ENCODE peak calls at places on chromosomes 13 and 19, in four cellular contexts. M is neuronal stem cell, W is C1 segment of cervical spinal cord, A is hepatocyte. Z is an unnamed sample.

GRCh38 chr13:31436478-31436877 is 236.7 kb downstream of the B3GLCT start:
- DNase-seq in W (no peak), M (no peak), A (no peak), Z (peak)

GRCh38 chr13:60152114-60152513 is 11.6 kb downstream of the DIAPH3 start:
- DNase-seq in M (no peak), A (no peak), W (no peak), Z (no peak)

GRCh38 chr13:87677334-87678234 is 6.4 kb downstream of the SLITRK5 start:
- DNase-seq in W (no peak), M (peak), A (peak), Z (peak)

GRCh38 chr19:55502197-55502952 is 14.1 kb downstream of the SSC5D start:
- DNase-seq in W (no peak), A (no peak), M (no peak), Z (no peak)

GRCh38 chr19:2483084-2483483 is 7.2 kb downstream of the GADD45B start:
- DNase-seq in A (no peak), W (no peak), M (no peak), Z (no peak)

GRCh38 chr19:5434351-5434917 is 20.8 kb upstream of the ZNRF4 start:
- DNase-seq in A (no peak), M (no peak), W (no peak), Z (no peak)

GRCh38 chr13:28488376-28489005 is 6.4 kb downstream of the FLT1 start:
- DNase-seq in W (no peak), A (no peak), M (no peak), Z (no peak)

GRCh38 chr19:4624733-4625362 is 14.5 kb upstream of the TNFAIP8L1 start:
- DNase-seq in M (no peak), A (peak), W (no peak), Z (peak)

GRCh38 chr13:113207890-113208423 is 512 bp downstream of the PCID2 start:
- DNase-seq in W (no peak), A (peak), M (peak), Z (no peak)

GRCh38 chr19:31450696-31451095 is 101.5 kb upstream of the TSHZ3 start:
- DNase-seq in A (no peak), W (no peak), M (no peak), Z (no peak)

GRCh38 chr19:2201473-2202148 is 34.5 kb downstream of the PLEKHJ1 start:
- DNase-seq in A (no peak), W (no peak), M (no peak), Z (no peak)

GRCh38 chr19:31352782-31353651 is 3.8 kb upstream of the TSHZ3 start:
- DNase-seq in W (no peak), A (no peak), M (no peak), Z (peak)

GRCh38 chr13:80251403-80251802 is 89.5 kb downstream of the SPRY2 start:
- DNase-seq in M (no peak), A (peak), W (no peak), Z (no peak)

GRCh38 chr19:17686027-17686511 is 2.1 kb downstream of the UNC13A start:
- DNase-seq in A (no peak), W (no peak), M (no peak), Z (no peak)

GRCh38 chr13:107421028-107421427 is 794.3 kb downstream of the LIG4 start:
- DNase-seq in A (no peak), W (no peak), M (no peak), Z (no peak)

GRCh38 chr13:40974460-40975407 is 44.4 kb downstream of the ELF1 start:
- DNase-seq in A (peak), M (peak), W (no peak), Z (peak)

GRCh38 chr13:85728831-85729230 is 70.4 kb downstream of the SLITRK6 start:
- DNase-seq in W (no peak), A (no peak), M (no peak), Z (no peak)

GRCh38 chr13:113809934-113810333 is 50.9 kb downstream of the TMEM255B start:
- DNase-seq in W (no peak), A (no peak), M (no peak), Z (no peak)

GRCh38 chr13:80399340-80400163 is 58.6 kb upstream of the SPRY2 start:
- DNase-seq in W (no peak), A (peak), M (no peak), Z (no peak)

GRCh38 chr19:20423381-20424207 is 142.0 kb downstream of the ZNF737 start:
- DNase-seq in W (peak), A (peak), M (peak), Z (peak)

GRCh38 chr19:33085570-33086128 is 4.7 kb downstream of the GPATCH1 start:
- DNase-seq in M (no peak), W (no peak), A (no peak), Z (no peak)

GRCh38 chr19:32642771-32643170 is 32.2 kb downstream of the ANKRD27 start:
- DNase-seq in M (no peak), W (no peak), A (no peak), Z (no peak)

GRCh38 chr13:30872685-30873443 is 33.2 kb upstream of the MEDAG start:
- DNase-seq in A (peak), W (no peak), M (peak), Z (no peak)

GRCh38 chr19:32311371-32311770 is 34.0 kb upstream of the ZNF507 start:
- DNase-seq in A (no peak), M (no peak), W (no peak), Z (no peak)

GRCh38 chr19:10255358-10255757 is 3.3 kb downstream of the MRPL4 start:
- DNase-seq in W (no peak), M (no peak), A (no peak), Z (no peak)

GRCh38 chr13:49086711-49087110 is 111.0 kb downstream of the FNDC3A start:
- DNase-seq in A (no peak), M (no peak), W (no peak), Z (no peak)

GRCh38 chr13:72657379-72657778 is 70.0 kb downstream of the MZT1 start:
- DNase-seq in M (no peak), A (no peak), W (no peak), Z (no peak)

GRCh38 chr13:22120646-22121045 is 449.8 kb downstream of the FGF9 start:
- DNase-seq in M (no peak), W (no peak), A (no peak), Z (no peak)

GRCh38 chr19:6587093-6587820 is 3.7 kb downstream of the CD70 start:
- DNase-seq in M (no peak), A (no peak), W (no peak), Z (peak)

GRCh38 chr13:99916366-99917103 is 55.0 kb downstream of the ZIC5 start:
- DNase-seq in A (peak), M (no peak), W (no peak), Z (no peak)

GRCh38 chr13:48210178-48210577 is 22.8 kb upstream of the ITM2B start:
- DNase-seq in M (no peak), W (no peak), A (no peak), Z (no peak)

GRCh38 chr13:46317120-46317519 is 69.9 kb downstream of the RUBCNL start:
- DNase-seq in A (no peak), W (no peak), M (no peak), Z (no peak)

GRCh38 chr13:93730780-93731179 is 504.2 kb downstream of the GPC6 start:
- DNase-seq in M (no peak), W (no peak), A (no peak), Z (no peak)

GRCh38 chr13:20492641-20493040 is 33.0 kb downstream of the CRYL1 start:
- DNase-seq in W (no peak), M (no peak), A (peak), Z (peak)

GRCh38 chr13:100512422-100512821 is 76.2 kb downstream of the GGACT start:
- DNase-seq in M (no peak), W (no peak), A (no peak), Z (no peak)

Z was measured in nephron progenitor cell.